ENCODE peak calls at places on chromosome 6, in six cellular contexts. V is H1, E is GM12891, O is GM12878, Y is HepG2, F is K562. D is an unnamed sample.
A peak's percentile ranks its signal among the peaks of the same experiment; 100 is the strongest.

GRCh38 chr6:129251669-129252376 is 368.9 kb downstream of the LAMA2 start:
- DNase-seq in Y (peak; percentile 63), E (peak; percentile 11), V (peak; percentile 57), O (peak; percentile 17), F (peak; percentile 32), D (no peak)

GRCh38 chr6:12528581-12529363 is 187.8 kb upstream of the PHACTR1 start:
- DNase-seq in V (no peak), Y (no peak), F (no peak), E (no peak), O (no peak), D (no peak)

GRCh38 chr6:3522561-3523287 is 65.9 kb upstream of the SLC22A23 start:
- DNase-seq in O (no peak), Y (no peak), F (no peak), V (no peak), E (no peak), D (no peak)

GRCh38 chr6:161549977-161550655 is 276.3 kb upstream of the AGPAT4 start:
- DNase-seq in O (no peak), E (no peak), V (no peak), Y (peak; percentile 30), F (peak; percentile 15), D (no peak)

GRCh38 chr6:2480267-2480966 is 235.0 kb upstream of the GMDS start:
- DNase-seq in Y (no peak), V (no peak), F (no peak), E (no peak), O (no peak), D (no peak)

GRCh38 chr6:89410231-89411018 is 1.6 kb downstream of the RRAGD start:
- DNase-seq in Y (no peak), E (no peak), V (no peak), F (no peak), O (no peak), D (no peak)

GRCh38 chr6:36323062-36323461 is 13.6 kb downstream of the BNIP5 start:
- DNase-seq in O (no peak), Y (no peak), E (no peak), F (no peak), V (no peak), D (no peak)

GRCh38 chr6:90411292-90411781 is 114.7 kb upstream of the BACH2 start:
- DNase-seq in E (no peak), F (no peak), V (no peak), Y (no peak), O (peak; percentile 59), D (peak; percentile 37)

GRCh38 chr6:19857139-19857538 is 20.0 kb downstream of the ID4 start:
- DNase-seq in O (no peak), E (no peak), F (no peak), Y (no peak), V (no peak), D (no peak)

GRCh38 chr6:45187841-45188240 is 140.3 kb upstream of the RUNX2 start:
- DNase-seq in Y (peak; percentile 25), E (no peak), V (no peak), F (no peak), O (no peak), D (no peak)

GRCh38 chr6:44133003-44133931 is 5.9 kb downstream of the TMEM63B start:
- DNase-seq in Y (peak; percentile 68), O (no peak), V (no peak), E (no peak), F (peak; percentile 60), D (no peak)

GRCh38 chr6:132687306-132687705 is 26.5 kb downstream of the VNN1 start:
- DNase-seq in F (no peak), E (no peak), Y (no peak), V (no peak), O (no peak), D (no peak)

GRCh38 chr6:148745926-148746325 is 904 bp upstream of the UST start:
- DNase-seq in Y (no peak), V (no peak), F (no peak), E (no peak), O (no peak), D (no peak)

GRCh38 chr6:19697744-19698290 is 139.4 kb upstream of the ID4 start:
- DNase-seq in O (no peak), V (no peak), F (no peak), E (no peak), Y (no peak), D (no peak)

GRCh38 chr6:91358986-91359385 is 772.1 kb upstream of the MAP3K7 start:
- DNase-seq in F (no peak), E (no peak), V (no peak), Y (no peak), O (no peak), D (no peak)

GRCh38 chr6:30163090-30163917 is at the start of gene TRIM15:
- DNase-seq in Y (peak; percentile 90), O (no peak), F (no peak), V (no peak), E (no peak), D (no peak)

GRCh38 chr6:1297746-1298145 is 14.2 kb upstream of the FOXQ1 start:
- DNase-seq in E (no peak), O (no peak), V (no peak), F (no peak), Y (no peak), D (no peak)

GRCh38 chr6:100163035-100163434 is 169.0 kb upstream of the MCHR2 start:
- DNase-seq in Y (no peak), O (no peak), F (no peak), V (no peak), E (no peak), D (no peak)

GRCh38 chr6:79868098-79868722 is 79.1 kb downstream of the ELOVL4 start:
- DNase-seq in O (peak; percentile 20), V (no peak), F (peak; percentile 37), E (peak; percentile 19), Y (peak; percentile 54), D (peak; percentile 10)

GRCh38 chr6:130037207-130037811 is 18.9 kb downstream of the L3MBTL3 start:
- DNase-seq in F (peak; percentile 21), Y (no peak), O (no peak), E (no peak), V (no peak), D (no peak)

GRCh38 chr6:26250806-26251075 is 114.3 kb upstream of the BTN3A2 start:
- DNase-seq in O (no peak), F (no peak), Y (no peak), V (no peak), E (no peak), D (no peak)

GRCh38 chr6:79062708-79063107 is 15.3 kb downstream of the PHIP start:
- DNase-seq in E (no peak), V (no peak), O (no peak), F (no peak), Y (no peak), D (no peak)

GRCh38 chr6:90948540-90948939 is 361.7 kb upstream of the MAP3K7 start:
- DNase-seq in F (no peak), Y (no peak), O (no peak), E (no peak), V (no peak), D (no peak)

GRCh38 chr6:12258191-12258590 is 32.0 kb upstream of the EDN1 start:
- DNase-seq in Y (no peak), O (no peak), F (no peak), E (no peak), V (no peak), D (no peak)

GRCh38 chr6:154480144-154480639 is 30.3 kb downstream of the CNKSR3 start:
- DNase-seq in E (no peak), V (no peak), Y (no peak), O (no peak), F (no peak), D (no peak)

GRCh38 chr6:5173862-5174643 is 86.7 kb downstream of the LYRM4 start:
- DNase-seq in V (no peak), F (no peak), O (peak; percentile 87), E (peak; percentile 31), Y (no peak), D (peak; percentile 20)

GRCh38 chr6:85450578-85450884 is 648 bp downstream of the NT5E start:
- DNase-seq in V (no peak), F (no peak), Y (no peak), E (no peak), O (no peak), D (no peak)

GRCh38 chr6:126077810-126078791 is 91.8 kb downstream of the TRMT11 start:
- DNase-seq in O (no peak), E (no peak), Y (no peak), F (no peak), V (no peak), D (no peak)

DNA sequence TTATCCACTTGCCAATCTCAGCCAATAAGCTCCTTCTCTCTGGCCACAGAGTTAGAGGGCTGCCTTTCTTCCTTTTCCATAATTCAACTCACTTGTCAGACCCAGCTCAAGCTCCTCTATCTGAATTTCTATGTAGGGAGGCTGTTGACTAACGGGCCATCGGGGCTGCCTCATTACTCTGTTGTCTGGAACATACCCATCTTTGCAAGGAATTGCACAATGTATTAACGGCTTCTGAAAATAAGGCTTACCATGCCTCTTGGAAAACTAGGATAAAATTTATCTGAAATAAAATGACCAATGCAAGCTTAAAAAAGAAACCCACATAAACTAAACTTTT is 28.5 kb upstream of the KIF6 start:
- DNase-seq in Y (no peak), E (no peak), F (no peak), V (no peak), O (no peak), D (no peak)
- TF ChIP-seq TAF1 in Y (no peak), E (no peak), F (no peak), V (no peak), O (no peak), D (no peak)

DNA sequence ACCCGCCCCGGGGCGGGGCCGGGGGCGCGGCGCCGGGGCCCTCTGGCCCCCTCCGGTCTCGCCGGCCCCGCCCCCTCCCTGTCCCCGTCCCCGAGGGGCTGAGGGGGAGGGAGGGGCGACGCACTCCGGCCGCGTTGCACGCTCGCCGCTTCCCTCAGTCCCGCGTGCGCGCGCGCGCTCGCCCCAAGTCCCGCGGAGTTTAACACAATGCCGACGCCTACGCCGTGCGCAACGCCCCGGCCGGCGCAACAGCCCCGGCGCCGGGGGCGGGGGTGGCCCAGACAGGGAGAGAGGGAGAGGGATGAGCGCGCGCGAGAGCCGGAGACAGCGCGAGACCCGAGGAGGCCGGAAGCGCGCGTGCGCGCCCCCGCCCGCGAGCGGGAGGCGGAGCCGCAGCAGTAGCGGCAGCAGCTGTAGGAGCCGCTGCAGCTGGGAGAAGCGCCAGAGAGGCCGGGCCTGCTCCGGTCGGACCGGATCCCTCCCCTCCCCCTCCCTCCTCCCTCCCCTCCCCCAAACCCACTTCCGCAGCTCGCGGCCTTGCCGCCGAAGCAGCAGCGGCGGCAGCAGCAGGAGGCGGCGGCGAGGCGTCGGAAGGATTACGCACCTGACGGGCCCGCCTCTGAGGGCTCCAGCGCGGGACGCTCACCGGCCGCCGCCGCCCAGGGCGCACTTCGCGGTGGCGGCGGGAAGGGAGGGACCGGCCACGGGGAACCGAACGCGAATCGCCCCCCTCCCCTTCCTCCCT is 911 bp downstream of the ZBTB2 start:
- DNase-seq in V (peak; percentile 94), F (peak; percentile 98), Y (peak; percentile 99), E (peak; percentile 87), O (peak; percentile 94), D (peak; percentile 87)
- TF ChIP-seq POLR2A in V (no peak), F (peak; percentile 74), Y (peak; percentile 77), E (peak; percentile 54), O (peak; percentile 88), D (peak; percentile 74)

GRCh38 chr6:94494500-94494899 is 1075.1 kb upstream of the EPHA7 start:
- DNase-seq in E (no peak), V (no peak), Y (no peak), F (no peak), O (no peak), D (no peak)

GRCh38 chr6:94501546-94501945 is 1075.8 kb upstream of the MANEA start:
- DNase-seq in F (no peak), O (no peak), E (no peak), Y (peak; percentile 1), V (no peak), D (no peak)

GRCh38 chr6:94498099-94498498 is 1078.7 kb upstream of the EPHA7 start:
- DNase-seq in O (no peak), E (no peak), V (no peak), Y (no peak), F (no peak), D (no peak)
- TF ChIP-seq POLR2AphosphoS5 in O (no peak), E (no peak), V (no peak), Y (no peak), F (no peak), D (no peak)

GRCh38 chr6:105596284-105596755 is 193.4 kb upstream of the PREP start:
- DNase-seq in F (no peak), E (no peak), V (no peak), O (no peak), Y (no peak), D (no peak)
- TF ChIP-seq TAF1 in F (no peak), E (no peak), V (no peak), O (no peak), Y (no peak), D (no peak)

D was measured in GM12892.